ENCODE peak calls at places on chromosomes 2 and 18, in six cellular contexts. K is A549, E is GM12878, M is IMR-90, I is K562, T is HepG2. G is an unnamed sample.

GRCh38 chr2:135819211-135819610 is 17.8 kb downstream of the LCT start:
- DNase-seq in T (peak), E (no peak), I (peak), K (peak), M (peak), G (peak)

GRCh38 chr2:47891369-47892337 is 14.6 kb downstream of the FBXO11 start:
- DNase-seq in M (peak), I (no peak), E (no peak), T (no peak), K (no peak), G (no peak)

GRCh38 chr18:9782073-9782857 is 74.2 kb downstream of the RAB31 start:
- DNase-seq in M (peak), K (peak), E (no peak), I (no peak), T (no peak), G (no peak)

GRCh38 chr2:37593024-37593423 is 78.4 kb downstream of the CDC42EP3 start:
- DNase-seq in M (no peak), I (no peak), K (no peak), E (no peak), T (no peak), G (no peak)

GRCh38 chr2:210000464-210001324 is 1.7 kb upstream of the RPE start:
- DNase-seq in E (no peak), T (no peak), M (no peak), I (no peak), K (no peak), G (no peak)

GRCh38 chr2:28433215-28433614 is 40.6 kb downstream of the FOSL2 start:
- DNase-seq in K (no peak), I (no peak), E (no peak), M (no peak), T (no peak), G (no peak)

GRCh38 chr2:7691961-7692656 is 774.9 kb downstream of the RNF144A start:
- DNase-seq in I (no peak), K (no peak), T (no peak), M (no peak), E (no peak), G (no peak)

GRCh38 chr2:230160112-230160660 is 59.6 kb downstream of the SP110 start:
- DNase-seq in I (peak), E (peak), K (peak), T (peak), M (peak), G (peak)

GRCh38 chr18:79275461-79275860 is 120.3 kb upstream of the NFATC1 start:
- DNase-seq in I (no peak), K (no peak), M (no peak), E (no peak), T (no peak), G (no peak)

GRCh38 chr2:6341730-6342129 is 524.0 kb downstream of the CMPK2 start:
- DNase-seq in M (no peak), K (no peak), I (no peak), T (no peak), E (no peak), G (no peak)

GRCh38 chr2:37934591-37935513 is 9.8 kb downstream of the RMDN2 start:
- DNase-seq in I (no peak), E (peak), T (no peak), M (no peak), K (no peak), G (no peak)

GRCh38 chr2:212540356-212540755 is 1.8 kb upstream of the ERBB4 start:
- DNase-seq in M (no peak), I (no peak), T (no peak), E (no peak), K (no peak), G (no peak)

GRCh38 chr2:52904511-52904910 is 863.1 kb upstream of the CHAC2 start:
- DNase-seq in E (no peak), K (no peak), M (peak), I (no peak), T (no peak), G (no peak)

GRCh38 chr2:95730813-95731212 is 139.0 kb downstream of the TRIM43 start:
- DNase-seq in K (no peak), T (no peak), M (no peak), E (no peak), I (peak), G (no peak)

GRCh38 chr2:27870724-27871123 is 19.5 kb downstream of the RBKS start:
- DNase-seq in E (no peak), T (no peak), K (no peak), M (no peak), I (no peak), G (no peak)

GRCh38 chr18:80167331-80167730 is 58.3 kb downstream of the ADNP2 start:
- DNase-seq in K (no peak), T (no peak), I (no peak), M (no peak), E (no peak), G (no peak)

GRCh38 chr2:28172114-28172898 is 220.4 kb upstream of the FOSL2 start:
- DNase-seq in I (no peak), T (peak), K (no peak), E (no peak), M (peak), G (no peak)

GRCh38 chr2:176415946-176416499 is 146.8 kb downstream of the MTX2 start:
- DNase-seq in I (no peak), K (no peak), M (no peak), E (no peak), T (no peak), G (no peak)

GRCh38 chr2:149170911-149171310 is 132.4 kb downstream of the LYPD6B start:
- DNase-seq in T (no peak), K (no peak), I (peak), E (no peak), M (no peak), G (no peak)

GRCh38 chr2:174979996-174980395 is 25.2 kb downstream of the CHN1 start:
- DNase-seq in M (no peak), K (no peak), E (no peak), I (no peak), T (no peak), G (no peak)

DNA sequence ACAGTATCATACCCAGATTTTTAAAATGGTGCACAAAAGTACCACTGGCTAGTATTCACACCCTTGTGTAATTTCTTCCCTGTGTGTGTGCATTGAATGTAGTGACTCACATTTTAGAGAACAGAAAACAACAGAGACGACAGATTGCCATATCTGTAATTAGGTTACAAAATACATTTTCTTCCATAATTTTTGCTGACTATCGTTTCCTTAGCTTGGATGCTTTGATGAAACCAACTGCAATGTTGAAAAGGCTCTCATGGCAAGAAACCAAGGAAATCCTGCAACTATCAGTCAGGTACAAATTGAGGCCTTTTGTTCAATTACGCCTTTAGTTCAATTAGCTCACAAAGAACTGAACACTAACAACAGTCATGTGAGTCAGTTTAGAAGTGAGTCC is 484.4 kb downstream of the ZNF804A start:
- DNase-seq in I (no peak), T (no peak), E (no peak), K (no peak), M (no peak), G (no peak)
- TF ChIP-seq BHLHE40 in I (no peak), T (no peak), E (no peak), K (no peak), M (no peak), G (no peak)

DNA sequence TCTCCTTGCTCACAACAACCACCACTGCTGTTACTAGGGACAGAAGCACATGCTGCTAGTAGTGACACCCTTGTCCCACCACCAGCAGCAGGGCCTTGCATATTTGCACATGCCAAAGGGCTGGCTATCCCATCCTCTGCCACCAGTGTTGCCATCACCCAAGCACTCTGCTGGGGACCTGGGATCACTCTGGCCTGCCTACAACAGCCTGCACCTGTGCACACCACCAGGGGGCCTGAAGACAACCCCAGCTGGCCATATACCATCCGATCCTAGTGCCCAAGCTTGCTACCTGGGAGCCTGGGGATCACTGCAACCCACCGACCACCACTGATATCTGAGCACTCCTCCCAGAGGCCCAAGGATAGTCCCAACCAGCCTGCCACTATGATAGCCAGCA is 99.9 kb upstream of the FANCL start:
- DNase-seq in M (no peak), I (no peak), T (peak), E (no peak), K (no peak), G (no peak)
- TF ChIP-seq BHLHE40 in M (no peak), I (no peak), T (no peak), E (no peak), K (no peak), G (no peak)

DNA sequence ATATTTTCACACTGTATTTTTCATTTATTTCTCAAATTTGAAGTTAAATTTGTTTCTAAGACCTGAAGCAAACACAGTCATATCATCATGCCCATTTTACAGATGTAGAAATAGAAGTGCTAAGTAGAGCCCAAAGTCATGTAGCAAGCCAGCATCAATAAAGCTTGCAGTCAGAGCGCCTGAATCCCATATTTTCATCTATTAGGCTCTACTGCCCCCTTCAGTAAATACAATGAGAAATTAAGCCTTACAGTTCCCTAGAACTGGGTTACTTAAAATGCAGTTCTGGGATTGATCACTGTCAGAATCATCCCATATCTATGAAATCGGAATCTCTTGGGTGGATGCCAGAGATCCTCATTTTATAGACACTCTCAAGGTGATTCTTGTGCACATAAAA is 419.9 kb downstream of the TGIF1 start:
- DNase-seq in T (peak), M (peak), E (no peak), K (peak), I (peak), G (peak)
- TF ChIP-seq BHLHE40 in T (no peak), M (no peak), E (no peak), K (no peak), I (no peak), G (no peak)

GRCh38 chr2:102282646-102283045 is 28.7 kb upstream of the IL1RL1 start:
- DNase-seq in M (no peak), K (no peak), T (no peak), E (no peak), I (no peak), G (no peak)
- TF ChIP-seq BHLHE40 in M (no peak), K (no peak), T (no peak), E (no peak), I (no peak), G (no peak)

GRCh38 chr2:124482551-124482950 is 457.5 kb downstream of the CNTNAP5 start:
- DNase-seq in K (no peak), M (no peak), E (no peak), T (no peak), I (no peak), G (no peak)

GRCh38 chr2:124489686-124490085 is 464.6 kb downstream of the CNTNAP5 start:
- DNase-seq in M (no peak), T (no peak), I (no peak), K (no peak), E (no peak), G (no peak)

GRCh38 chr2:124485659-124486058 is 460.6 kb downstream of the CNTNAP5 start:
- DNase-seq in T (peak), I (no peak), M (no peak), K (no peak), E (no peak), G (no peak)
- TF ChIP-seq BHLHE40 in T (no peak), I (no peak), M (no peak), K (no peak), E (no peak), G (no peak)

GRCh38 chr2:100012575-100012974 is 129.8 kb downstream of the AFF3 start:
- DNase-seq in I (no peak), E (no peak), T (no peak), K (no peak), M (peak), G (no peak)

GRCh38 chr2:100009743-100010142 is 132.6 kb downstream of the AFF3 start:
- DNase-seq in E (no peak), M (no peak), T (no peak), I (no peak), K (no peak), G (no peak)

GRCh38 chr2:100006516-100006915 is 135.9 kb downstream of the AFF3 start:
- DNase-seq in M (no peak), K (no peak), E (no peak), T (no peak), I (no peak), G (no peak)

GRCh38 chr2:100011272-100011711 is 131.1 kb downstream of the AFF3 start:
- DNase-seq in K (no peak), M (peak), I (no peak), E (no peak), T (no peak), G (no peak)

DNA sequence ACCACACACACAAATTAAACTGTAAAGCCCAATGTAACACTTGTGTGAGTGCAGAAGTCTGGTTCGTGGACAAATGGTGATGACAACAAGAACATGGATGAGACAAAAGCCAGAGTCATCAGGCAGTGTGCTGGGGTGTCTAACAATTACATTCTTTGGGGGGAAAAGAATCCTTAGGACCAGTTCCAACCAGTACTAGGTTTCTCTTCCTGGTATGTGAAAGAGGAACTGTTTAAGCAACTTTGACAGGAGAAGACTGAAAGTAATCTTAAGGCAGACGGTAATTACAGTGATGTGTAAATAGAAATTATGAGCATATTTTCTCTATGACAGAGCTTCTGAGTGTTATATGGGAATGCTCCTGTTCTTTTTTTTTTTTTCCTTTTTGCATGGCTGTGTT is 133.4 kb downstream of the AFF3 start:
- DNase-seq in T (no peak), K (no peak), I (no peak), M (peak), E (no peak), G (no peak)
- TF ChIP-seq BHLHE40 in T (no peak), K (no peak), I (no peak), M (no peak), E (no peak), G (no peak)

GRCh38 chr2:239043326-239043725 is 195.4 kb downstream of the TWIST2 start:
- DNase-seq in M (no peak), I (no peak), K (no peak), E (no peak), T (no peak), G (no peak)
- TF ChIP-seq BHLHE40 in M (no peak), I (no peak), K (no peak), E (no peak), T (no peak), G (no peak)

DNA sequence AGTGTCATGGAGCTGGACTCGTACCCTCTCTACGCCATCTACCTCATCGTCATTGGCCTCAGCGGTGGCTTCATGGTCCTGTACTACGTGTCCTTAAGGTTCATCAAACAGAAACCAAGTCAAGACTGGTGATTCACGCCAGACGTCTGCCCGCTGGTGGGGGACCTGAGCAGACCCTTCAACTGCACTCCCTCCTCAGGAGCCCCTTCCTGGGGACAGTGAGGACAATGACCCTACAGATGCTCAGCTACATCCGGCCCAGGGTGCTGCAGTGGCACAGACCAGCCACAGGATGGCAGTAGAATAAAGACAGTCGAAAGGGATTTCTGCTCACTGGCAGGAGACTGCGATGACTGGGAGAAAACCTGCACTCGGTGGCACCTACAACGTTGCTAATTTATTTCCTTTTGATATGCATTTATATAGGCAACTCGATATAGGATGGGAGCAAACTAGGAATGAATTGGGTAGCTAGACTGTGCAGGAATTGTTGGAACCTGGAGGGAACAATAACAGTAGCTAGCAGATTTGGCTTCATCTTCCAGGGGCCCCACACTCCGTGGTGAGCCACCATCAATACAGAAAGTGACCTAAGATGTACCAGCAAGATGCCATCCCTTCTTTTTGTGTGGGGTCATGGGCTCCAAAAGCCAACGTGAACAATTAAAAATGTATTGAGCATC is 39.2 kb downstream of the ABCG8 start:
- DNase-seq in T (peak), I (peak), E (peak), M (peak), K (peak), G (peak)
- TF ChIP-seq BHLHE40 in T (peak), I (no peak), E (no peak), M (peak), K (no peak), G (no peak)

GRCh38 chr2:30714811-30715709 is 92.2 kb downstream of the CAPN13 start:
- DNase-seq in I (no peak), T (no peak), K (no peak), E (no peak), M (no peak), G (no peak)
- TF ChIP-seq BHLHE40 in I (no peak), T (no peak), K (no peak), E (no peak), M (no peak), G (no peak)

G was measured in HEK293T.